ENCODE peak calls at places on chromosomes 6 and 20, in nine cellular contexts. One of them, this sample, is unnamed.
A peak's percentile ranks its signal among the peaks of the same experiment; 100 is the strongest.

GRCh38 chr6:137473651-137474050 is 20.5 kb downstream of the OLIG3 start:
- DNase-seq in A549: no peak
- DNase-seq in esophagus muscularis mucosa: no peak
- DNase-seq in transverse colon: no peak
- DNase-seq in SK-N-SH: no peak
- DNase-seq in K562: no peak
- DNase-seq in tibial nerve: no peak
- DNase-seq in sigmoid colon: no peak
- DNase-seq in ovary: no peak
- DNase-seq in this sample: no peak

GRCh38 chr6:165848099-165848461 is 185.0 kb upstream of the PDE10A start:
- DNase-seq in sigmoid colon: no peak
- DNase-seq in esophagus muscularis mucosa: peak; percentile 55
- DNase-seq in ovary: no peak
- DNase-seq in tibial nerve: no peak
- DNase-seq in K562: peak; percentile 17
- DNase-seq in A549: no peak
- DNase-seq in transverse colon: no peak
- DNase-seq in SK-N-SH: no peak
- DNase-seq in this sample: no peak

GRCh38 chr20:46970937-46971630 is 76.4 kb downstream of the EYA2 start:
- DNase-seq in ovary: no peak
- DNase-seq in transverse colon: no peak
- DNase-seq in A549: peak; percentile 92
- DNase-seq in tibial nerve: no peak
- DNase-seq in sigmoid colon: no peak
- DNase-seq in esophagus muscularis mucosa: no peak
- DNase-seq in SK-N-SH: peak; percentile 76
- DNase-seq in K562: peak; percentile 34
- DNase-seq in this sample: no peak

GRCh38 chr20:36645353-36645752 is 643 bp downstream of the SLA2 start:
- DNase-seq in transverse colon: no peak
- DNase-seq in A549: no peak
- DNase-seq in esophagus muscularis mucosa: no peak
- DNase-seq in sigmoid colon: no peak
- DNase-seq in ovary: peak; percentile 13
- DNase-seq in K562: no peak
- DNase-seq in tibial nerve: no peak
- DNase-seq in SK-N-SH: no peak
- DNase-seq in this sample: no peak

GRCh38 chr20:2468581-2469407 is 1.8 kb downstream of the SNRPB start:
- DNase-seq in K562: no peak
- DNase-seq in transverse colon: no peak
- DNase-seq in SK-N-SH: no peak
- DNase-seq in A549: no peak
- DNase-seq in ovary: no peak
- DNase-seq in esophagus muscularis mucosa: peak; percentile 31
- DNase-seq in sigmoid colon: no peak
- DNase-seq in tibial nerve: no peak
- DNase-seq in this sample: no peak

GRCh38 chr6:33987531-33988021 is 158.3 kb downstream of the GRM4 start:
- DNase-seq in SK-N-SH: no peak
- DNase-seq in esophagus muscularis mucosa: no peak
- DNase-seq in A549: no peak
- DNase-seq in transverse colon: peak; percentile 51
- DNase-seq in tibial nerve: no peak
- DNase-seq in ovary: no peak
- DNase-seq in K562: peak; percentile 31
- DNase-seq in sigmoid colon: no peak
- DNase-seq in this sample: peak; percentile 76

GRCh38 chr6:163759542-163759941 is 345.0 kb downstream of the QKI start:
- DNase-seq in transverse colon: no peak
- DNase-seq in esophagus muscularis mucosa: no peak
- DNase-seq in ovary: no peak
- DNase-seq in SK-N-SH: no peak
- DNase-seq in A549: no peak
- DNase-seq in K562: no peak
- DNase-seq in tibial nerve: no peak
- DNase-seq in sigmoid colon: no peak
- DNase-seq in this sample: no peak

GRCh38 chr20:44019638-44020335 is 105.1 kb downstream of the TOX2 start:
- DNase-seq in sigmoid colon: no peak
- DNase-seq in A549: no peak
- DNase-seq in tibial nerve: no peak
- DNase-seq in esophagus muscularis mucosa: no peak
- DNase-seq in ovary: no peak
- DNase-seq in SK-N-SH: no peak
- DNase-seq in transverse colon: no peak
- DNase-seq in K562: no peak
- DNase-seq in this sample: no peak

GRCh38 chr6:138885156-138885819 is 89.4 kb downstream of the ECT2L start:
- DNase-seq in transverse colon: no peak
- DNase-seq in ovary: no peak
- DNase-seq in tibial nerve: no peak
- DNase-seq in K562: no peak
- DNase-seq in SK-N-SH: no peak
- DNase-seq in sigmoid colon: no peak
- DNase-seq in esophagus muscularis mucosa: no peak
- DNase-seq in A549: no peak
- DNase-seq in this sample: no peak

GRCh38 chr20:34065260-34065659 is 46.8 kb downstream of the EIF2S2 start:
- DNase-seq in A549: no peak
- DNase-seq in transverse colon: no peak
- DNase-seq in ovary: no peak
- DNase-seq in SK-N-SH: no peak
- DNase-seq in esophagus muscularis mucosa: no peak
- DNase-seq in K562: no peak
- DNase-seq in tibial nerve: no peak
- DNase-seq in sigmoid colon: no peak
- DNase-seq in this sample: no peak

DNA sequence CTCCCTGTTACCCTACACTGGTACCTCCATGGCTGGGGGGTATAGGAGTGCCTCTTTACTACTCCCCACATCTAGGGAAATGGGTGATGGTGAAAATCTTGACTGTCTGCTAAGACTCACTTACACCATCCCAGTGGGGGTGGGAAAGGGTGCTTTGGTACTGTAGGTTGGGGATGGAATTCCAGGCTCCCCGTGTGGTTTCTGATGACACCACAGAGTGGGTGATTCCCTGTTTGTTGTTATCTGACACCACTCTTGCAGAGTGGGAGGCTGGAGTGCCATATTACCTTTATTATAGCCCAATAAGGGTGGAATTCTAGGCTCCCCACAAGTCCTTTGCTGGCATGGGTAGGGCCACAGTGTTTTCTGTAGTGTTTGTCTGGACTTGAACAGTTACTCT is 264.6 kb upstream of the MAN1A1 start:
- DNase-seq in K562: no peak
- DNase-seq in sigmoid colon: no peak
- DNase-seq in ovary: no peak
- DNase-seq in tibial nerve: no peak
- DNase-seq in transverse colon: no peak
- DNase-seq in esophagus muscularis mucosa: no peak
- DNase-seq in SK-N-SH: no peak
- DNase-seq in A549: no peak
- DNase-seq in this sample: no peak
- TF ChIP-seq EP300 in K562: no peak
- TF ChIP-seq EP300 in sigmoid colon: no peak
- TF ChIP-seq EP300 in ovary: no peak
- TF ChIP-seq EP300 in tibial nerve: no peak
- TF ChIP-seq EP300 in transverse colon: no peak
- TF ChIP-seq EP300 in esophagus muscularis mucosa: no peak
- TF ChIP-seq EP300 in SK-N-SH: no peak
- TF ChIP-seq EP300 in A549: no peak
- TF ChIP-seq EP300 in this sample: no peak

DNA sequence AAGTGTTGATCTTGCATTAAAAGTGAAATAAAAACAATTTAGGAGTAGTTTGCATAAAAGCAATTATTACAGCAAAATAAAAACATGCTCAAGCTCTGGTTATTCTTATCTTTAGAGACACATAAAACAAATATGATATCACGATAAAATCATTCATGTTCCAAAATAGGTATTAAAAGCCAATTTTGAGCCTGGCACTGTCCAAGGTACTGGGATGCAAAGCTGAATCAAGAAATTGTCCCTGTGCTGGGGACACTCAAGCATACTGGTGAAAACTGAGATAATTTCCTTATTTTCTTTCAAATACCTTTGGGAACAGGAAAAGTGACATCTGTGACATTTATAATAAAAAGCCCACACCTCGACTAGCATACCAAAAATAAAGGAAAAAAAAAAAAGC is 926 bp upstream of the MTCL3 start:
- DNase-seq in K562: no peak
- DNase-seq in A549: no peak
- DNase-seq in tibial nerve: no peak
- DNase-seq in ovary: no peak
- DNase-seq in SK-N-SH: no peak
- DNase-seq in transverse colon: no peak
- DNase-seq in sigmoid colon: no peak
- DNase-seq in esophagus muscularis mucosa: no peak
- DNase-seq in this sample: no peak
- H3K4me3 ChIP-seq in K562: no peak overlapping the region
- H3K4me3 ChIP-seq in A549: peak overlapping the region; percentile 72
- H3K4me3 ChIP-seq in tibial nerve: no peak overlapping the region
- H3K4me3 ChIP-seq in ovary: no peak overlapping the region
- H3K4me3 ChIP-seq in SK-N-SH: peak overlapping the region; percentile 68
- H3K4me3 ChIP-seq in transverse colon: no peak overlapping the region
- H3K4me3 ChIP-seq in sigmoid colon: no peak overlapping the region
- H3K4me3 ChIP-seq in esophagus muscularis mucosa: no peak overlapping the region
- H3K4me3 ChIP-seq in this sample: no peak overlapping the region

GRCh38 chr6:47484616-47485015 is 7.0 kb downstream of the CD2AP start:
- DNase-seq in SK-N-SH: no peak
- DNase-seq in K562: no peak
- DNase-seq in tibial nerve: no peak
- DNase-seq in esophagus muscularis mucosa: no peak
- DNase-seq in ovary: no peak
- DNase-seq in transverse colon: no peak
- DNase-seq in sigmoid colon: no peak
- DNase-seq in A549: no peak
- DNase-seq in this sample: no peak
- TF ChIP-seq EP300 in SK-N-SH: no peak
- TF ChIP-seq EP300 in K562: no peak
- TF ChIP-seq EP300 in tibial nerve: no peak
- TF ChIP-seq EP300 in esophagus muscularis mucosa: no peak
- TF ChIP-seq EP300 in ovary: no peak
- TF ChIP-seq EP300 in transverse colon: no peak
- TF ChIP-seq EP300 in sigmoid colon: no peak
- TF ChIP-seq EP300 in A549: no peak
- TF ChIP-seq EP300 in this sample: no peak

DNA sequence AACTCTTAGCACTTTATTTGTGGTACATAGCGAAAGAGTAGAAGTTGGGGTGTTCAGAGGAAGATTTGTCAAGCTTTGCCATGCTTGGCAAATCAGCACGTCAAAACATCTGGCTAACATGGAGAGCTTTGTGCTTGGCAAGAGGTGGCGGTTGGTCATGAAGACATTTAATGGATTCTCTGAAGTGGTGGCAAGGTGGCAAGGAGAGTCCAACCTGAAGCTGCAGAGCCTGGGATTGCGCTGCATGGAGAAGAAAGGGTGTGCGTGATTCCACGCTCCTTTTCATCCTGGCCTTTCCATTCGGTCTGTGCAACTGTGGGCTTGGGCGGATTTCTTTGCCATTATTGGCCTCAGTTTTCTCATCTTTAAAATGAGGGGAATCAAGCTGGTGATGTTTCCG is 3.1 kb downstream of the PYGB start:
- DNase-seq in ovary: no peak
- DNase-seq in tibial nerve: no peak
- DNase-seq in esophagus muscularis mucosa: no peak
- DNase-seq in A549: no peak
- DNase-seq in transverse colon: peak; percentile 5
- DNase-seq in SK-N-SH: no peak
- DNase-seq in K562: no peak
- DNase-seq in sigmoid colon: no peak
- DNase-seq in this sample: no peak
- H3K4me3 ChIP-seq in ovary: no peak overlapping the region
- H3K4me3 ChIP-seq in tibial nerve: no peak overlapping the region
- H3K4me3 ChIP-seq in esophagus muscularis mucosa: peak overlapping the region; percentile 96
- H3K4me3 ChIP-seq in A549: peak overlapping the region; percentile 82
- H3K4me3 ChIP-seq in transverse colon: no peak overlapping the region
- H3K4me3 ChIP-seq in SK-N-SH: no peak overlapping the region
- H3K4me3 ChIP-seq in K562: no peak overlapping the region
- H3K4me3 ChIP-seq in sigmoid colon: peak overlapping the region; percentile 87
- H3K4me3 ChIP-seq in this sample: no peak overlapping the region

GRCh38 chr6:35096129-35096852 is 44.8 kb downstream of the TCP11 start:
- DNase-seq in A549: peak; percentile 23
- DNase-seq in esophagus muscularis mucosa: no peak
- DNase-seq in SK-N-SH: peak; percentile 26
- DNase-seq in sigmoid colon: no peak
- DNase-seq in ovary: no peak
- DNase-seq in transverse colon: no peak
- DNase-seq in K562: no peak
- DNase-seq in tibial nerve: no peak
- DNase-seq in this sample: no peak
- TF ChIP-seq EP300 in A549: no peak
- TF ChIP-seq EP300 in esophagus muscularis mucosa: no peak
- TF ChIP-seq EP300 in SK-N-SH: no peak
- TF ChIP-seq EP300 in sigmoid colon: no peak
- TF ChIP-seq EP300 in ovary: no peak
- TF ChIP-seq EP300 in transverse colon: no peak
- TF ChIP-seq EP300 in K562: no peak
- TF ChIP-seq EP300 in tibial nerve: no peak
- TF ChIP-seq EP300 in this sample: no peak

DNA sequence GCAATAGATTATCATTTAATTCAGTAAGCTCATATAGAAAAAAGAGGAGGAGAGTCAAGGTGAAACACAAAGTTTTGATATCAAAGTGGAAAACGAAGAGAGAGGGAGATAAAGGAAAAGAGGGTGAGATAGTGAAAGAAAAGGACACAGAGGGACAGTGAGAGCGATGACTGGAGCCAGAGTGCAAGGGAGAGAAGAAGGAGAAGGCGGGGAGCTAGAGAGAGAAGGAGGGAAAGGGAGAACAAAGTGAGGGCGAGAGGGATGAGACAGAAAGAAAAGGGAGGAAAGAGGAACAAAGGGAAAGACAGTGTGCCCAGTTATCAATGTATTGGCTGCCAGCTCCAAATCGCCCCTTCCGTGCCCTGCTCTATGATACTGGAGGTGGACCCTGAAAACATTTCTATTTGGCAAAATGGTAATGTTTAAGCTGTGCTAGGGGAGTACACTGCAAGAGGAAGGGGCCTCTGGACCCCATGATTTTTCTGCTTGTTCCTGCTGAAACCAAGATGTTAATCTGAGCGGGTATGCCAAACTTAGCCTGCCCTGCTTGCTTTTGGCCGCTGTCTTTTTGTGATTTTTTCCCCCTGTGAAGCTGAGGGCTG is 27.8 kb downstream of the GPX5 start:
- DNase-seq in SK-N-SH: no peak
- DNase-seq in K562: peak; percentile 42
- DNase-seq in sigmoid colon: no peak
- DNase-seq in transverse colon: no peak
- DNase-seq in A549: no peak
- DNase-seq in tibial nerve: no peak
- DNase-seq in esophagus muscularis mucosa: no peak
- DNase-seq in ovary: no peak
- DNase-seq in this sample: no peak
- H3K4me3 ChIP-seq in SK-N-SH: no peak overlapping the region
- H3K4me3 ChIP-seq in K562: peak overlapping the region; percentile 11
- H3K4me3 ChIP-seq in sigmoid colon: no peak overlapping the region
- H3K4me3 ChIP-seq in transverse colon: no peak overlapping the region
- H3K4me3 ChIP-seq in A549: no peak overlapping the region
- H3K4me3 ChIP-seq in tibial nerve: peak overlapping the region; percentile 23
- H3K4me3 ChIP-seq in esophagus muscularis mucosa: no peak overlapping the region
- H3K4me3 ChIP-seq in ovary: no peak overlapping the region
- H3K4me3 ChIP-seq in this sample: no peak overlapping the region

This sample was measured in stomach.